ENCODE peak calls at places on chromosome X, in four cellular contexts. O, Y, I and M are unnamed samples.

GRCh38 chrX:98294310-98294709 is 1410.6 kb downstream of the RPA4 start:
- DNase-seq in Y (no peak), O (no peak), I (no peak), M (no peak)

GRCh38 chrX:36898301-36898700 is 109.9 kb upstream of the FAM47C start:
- DNase-seq in Y (peak; percentile 0), I (no peak), O (no peak), M (peak; percentile 20)

GRCh38 chrX:71671938-71672337 is 4.6 kb downstream of the LOC101059915 start:
- DNase-seq in I (no peak), O (no peak), Y (no peak), M (no peak)

GRCh38 chrX:41541381-41541780 is 94.2 kb downstream of the NYX start:
- DNase-seq in I (no peak), Y (no peak), O (no peak), M (no peak)

GRCh38 chrX:71111141-71111843 is at the start of gene IL2RG:
- DNase-seq in Y (no peak), O (peak; percentile 57), I (peak; percentile 87), M (no peak)

GRCh38 chrX:93419642-93420041 is 253.7 kb downstream of the NAP1L3 start:
- DNase-seq in I (no peak), Y (no peak), O (no peak), M (no peak)

GRCh38 chrX:103537871-103538387 is 18.6 kb upstream of the RAB40A start:
- DNase-seq in Y (no peak), O (no peak), I (no peak), M (no peak)

GRCh38 chrX:84189125-84189524 is 1.1 kb upstream of the RPS6KA6 start:
- DNase-seq in Y (no peak), O (no peak), I (no peak), M (no peak)

GRCh38 chrX:51742586-51742985 is 656 bp upstream of the GSPT2 start:
- DNase-seq in Y (no peak), O (no peak), I (no peak), M (no peak)

GRCh38 chrX:42362219-42362618 is 415.7 kb downstream of the PPP1R2C start:
- DNase-seq in Y (no peak), O (no peak), I (no peak), M (no peak)

GRCh38 chrX:104618106-104618895 is 52.3 kb downstream of the IL1RAPL2 start:
- DNase-seq in Y (no peak), I (no peak), O (no peak), M (no peak)

GRCh38 chrX:133410555-133410954 is 4.7 kb downstream of the GPC4 start:
- DNase-seq in Y (no peak), O (no peak), I (no peak), M (no peak)

GRCh38 chrX:132025085-132025484 is 2.0 kb downstream of the STK26 start:
- DNase-seq in I (no peak), Y (peak; percentile 3), O (no peak), M (no peak)

GRCh38 chrX:120750381-120750780 is 120.5 kb upstream of the C1GALT1C1 start:
- DNase-seq in O (no peak), I (no peak), Y (no peak), M (no peak)

GRCh38 chrX:153830632-153831434 is 489 bp upstream of the PDZD4 start:
- DNase-seq in Y (no peak), O (no peak), I (no peak), M (no peak)

GRCh38 chrX:153807976-153808375 is 13.5 kb downstream of the SSR4 start:
- DNase-seq in O (no peak), Y (no peak), I (no peak), M (no peak)

GRCh38 chrX:42585842-42586621 is 191.9 kb downstream of the PPP1R2C start:
- DNase-seq in I (no peak), Y (no peak), O (no peak), M (no peak)

GRCh38 chrX:116872931-116873330 is 410.2 kb upstream of the CT83 start:
- DNase-seq in Y (no peak), O (no peak), I (no peak), M (no peak)

GRCh38 chrX:135408794-135409193 is 12.9 kb upstream of the SMIM10L2A start:
- DNase-seq in Y (no peak), O (no peak), I (peak; percentile 7), M (no peak)

GRCh38 chrX:107629533-107629909 is 1.2 kb downstream of the PRPS1 start:
- DNase-seq in I (no peak), O (peak; percentile 30), Y (peak; percentile 6), M (peak; percentile 62)

DNA sequence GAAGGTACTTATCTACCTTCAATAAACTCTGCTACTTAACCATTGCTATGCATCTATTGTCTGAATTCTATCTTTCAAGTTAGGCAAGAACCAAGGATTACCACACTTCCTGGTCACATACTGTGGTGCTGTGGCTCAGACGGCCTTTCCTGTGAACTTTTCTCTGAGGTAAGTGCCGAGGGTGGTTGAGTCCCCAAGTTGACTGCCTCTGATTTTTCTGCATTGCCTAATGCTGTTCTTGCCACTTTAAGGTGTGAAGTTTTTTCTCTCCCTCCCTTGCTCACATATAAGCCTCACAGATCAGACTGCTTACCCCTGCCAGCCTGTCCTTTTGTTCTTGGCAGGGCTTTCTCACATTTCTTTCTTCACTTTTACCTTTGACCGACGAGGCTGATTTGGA is 348.0 kb upstream of the POU3F4 start:
- DNase-seq in O (no peak), Y (no peak), I (no peak), M (no peak)
- TF ChIP-seq TARDBP in O (no peak), Y (no peak), I (no peak), M (no peak)

GRCh38 chrX:73943572-73943899 is 360.4 kb upstream of the ZCCHC13 start:
- DNase-seq in O (no peak), Y (no peak), I (no peak), M (no peak)

GRCh38 chrX:73943900-73944581 is 359.9 kb upstream of the ZCCHC13 start:
- DNase-seq in Y (peak; percentile 70), O (peak; percentile 86), I (peak; percentile 64), M (peak; percentile 93)

GRCh38 chrX:73940893-73941470 is 363.0 kb upstream of the ZCCHC13 start:
- DNase-seq in O (no peak), I (no peak), Y (no peak), M (no peak)

GRCh38 chrX:73944582-73944947 is 359.4 kb upstream of the ZCCHC13 start:
- DNase-seq in Y (no peak), O (no peak), I (no peak), M (no peak)
- TF ChIP-seq SP1 in Y (no peak), O (no peak), I (no peak), M (no peak)

GRCh38 chrX:3713225-3713936 is at the start of gene PRKX:
- DNase-seq in O (peak; percentile 85), Y (no peak), I (peak; percentile 13), M (peak; percentile 67)
- TF ChIP-seq TARDBP in O (no peak), Y (no peak), I (no peak), M (no peak)

GRCh38 chrX:54534271-54534670 is 4.3 kb downstream of the GNL3L start:
- DNase-seq in I (no peak), O (no peak), Y (no peak), M (no peak)

GRCh38 chrX:54529559-54530357 is at the start of gene GNL3L:
- DNase-seq in I (peak; percentile 49), O (peak; percentile 92), Y (peak; percentile 70), M (peak; percentile 91)

GRCh38 chrX:54530358-54530900 is 410 bp downstream of the GNL3L start:
- DNase-seq in O (no peak), Y (no peak), I (peak; percentile 1), M (no peak)

DNA sequence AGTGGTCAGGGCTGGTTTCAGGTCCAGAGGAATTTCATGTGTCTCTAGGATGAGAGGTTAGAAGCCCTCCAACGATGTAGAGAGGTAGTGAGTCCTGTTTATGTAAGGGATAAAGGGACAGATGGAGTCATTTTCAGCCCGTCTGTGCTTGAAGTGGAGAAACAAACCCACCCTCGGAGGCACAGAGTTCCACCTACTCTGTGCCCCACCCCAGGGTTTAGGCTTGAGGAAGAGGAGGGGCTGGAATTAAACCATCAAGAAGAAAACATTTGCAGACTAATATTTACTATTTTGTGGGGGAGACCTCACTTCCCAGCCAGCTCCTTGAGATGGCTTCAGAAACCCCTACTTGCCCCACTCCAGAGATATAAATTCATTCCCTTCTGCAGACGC is 857 bp upstream of the GNL3L start:
- DNase-seq in Y (no peak), I (no peak), O (no peak), M (no peak)
- TF ChIP-seq SP1 in Y (no peak), I (no peak), O (no peak), M (no peak)